ENCODE peak calls at places on chromosomes 5 and 9, in six cellular contexts. E, R, B, Q, A and Z are unnamed samples.

GRCh38 chr5:160245506-160246100 is 16.3 kb downstream of the FABP6 start:
- DNase-seq in E (no peak), R (no peak), B (no peak), Q (no peak), A (no peak), Z (no peak)

GRCh38 chr9:107866912-107867311 is 377.3 kb upstream of the KLF4 start:
- DNase-seq in E (no peak), R (no peak), B (no peak), Q (no peak), A (peak), Z (peak)

GRCh38 chr5:180670586-180671359 is 21.4 kb upstream of the FLT4 start:
- DNase-seq in E (peak), R (peak), B (peak), Q (peak), A (peak), Z (peak)

GRCh38 chr5:121913397-121913796 is 48.4 kb upstream of the SRFBP1 start:
- DNase-seq in E (no peak), R (no peak), B (no peak), Q (no peak), A (no peak), Z (no peak)

GRCh38 chr5:78339591-78340450 is 20.6 kb upstream of the SCAMP1 start:
- DNase-seq in E (no peak), R (no peak), B (no peak), Q (peak), A (no peak), Z (no peak)

GRCh38 chr9:134628354-134628736 is 13.3 kb upstream of the COL5A1 start:
- DNase-seq in E (no peak), R (no peak), B (no peak), Q (no peak), A (no peak), Z (no peak)

GRCh38 chr5:28574616-28575015 is 1536.2 kb upstream of the CDH9 start:
- DNase-seq in E (no peak), R (no peak), B (no peak), Q (no peak), A (peak), Z (no peak)

GRCh38 chr5:159403906-159404641 is 73.8 kb upstream of the IL12B start:
- DNase-seq in E (no peak), R (no peak), B (no peak), Q (no peak), A (no peak), Z (no peak)

GRCh38 chr5:12272389-12272788 is 368.1 kb upstream of the CTNND2 start:
- DNase-seq in E (no peak), R (no peak), B (no peak), Q (no peak), A (no peak), Z (no peak)

GRCh38 chr5:39331993-39332392 is 32.3 kb downstream of the C9 start:
- DNase-seq in E (no peak), R (no peak), B (no peak), Q (no peak), A (peak), Z (no peak)

GRCh38 chr9:137149367-137149766 is 10.4 kb downstream of the GRIN1 start:
- DNase-seq in E (no peak), R (no peak), B (no peak), Q (no peak), A (no peak), Z (no peak)

GRCh38 chr5:72244862-72245371 is 75.1 kb downstream of the MRPS27 start:
- DNase-seq in E (no peak), R (no peak), B (no peak), Q (peak), A (peak), Z (peak)

GRCh38 chr9:38019731-38020130 is 49.3 kb downstream of the SHB start:
- DNase-seq in E (no peak), R (no peak), B (no peak), Q (no peak), A (no peak), Z (no peak)

GRCh38 chr5:85967681-85968080 is 650.1 kb upstream of the COX7C start:
- DNase-seq in E (no peak), R (no peak), B (no peak), Q (no peak), A (no peak), Z (no peak)

GRCh38 chr5:1748271-1748670 is 51.4 kb downstream of the MRPL36 start:
- DNase-seq in E (no peak), R (no peak), B (no peak), Q (no peak), A (no peak), Z (no peak)

GRCh38 chr5:138369706-138370105 is 17.2 kb downstream of the KDM3B start:
- DNase-seq in E (no peak), R (no peak), B (no peak), Q (no peak), A (no peak), Z (no peak)

GRCh38 chr9:4509590-4509984 is 19.3 kb downstream of the SLC1A1 start:
- DNase-seq in E (no peak), R (no peak), B (no peak), Q (no peak), A (no peak), Z (no peak)